ENCODE peak calls at places on chromosomes 6 and 20, in eight cellular contexts. M is Caco-2, O is coronary artery, R is nephron progenitor cell, D is WERI-Rb-1, A is GM12865, U is cardiac muscle cell, P is AG04450. F is an unnamed sample.

GRCh38 chr20:9741996-9742395 is 96.9 kb downstream of the PAK5 start:
- DNase-seq in U (no peak), M (no peak), D (no peak), P (no peak), A (no peak), O (no peak), R (no peak), F (no peak)

GRCh38 chr6:166620478-166621113 is 6.5 kb downstream of the RPS6KA2 start:
- DNase-seq in M (no peak), U (no peak), A (no peak), O (no peak), P (no peak), D (no peak), R (no peak), F (no peak)

GRCh38 chr6:90072961-90073464 is 178.7 kb downstream of the GJA10 start:
- DNase-seq in O (no peak), R (no peak), M (no peak), P (no peak), D (peak), A (no peak), U (no peak), F (no peak)

GRCh38 chr6:163329991-163330390 is 84.5 kb upstream of the QKI start:
- DNase-seq in D (no peak), A (no peak), U (no peak), M (no peak), O (no peak), P (no peak), R (no peak), F (no peak)

GRCh38 chr6:33317418-33317667 is 201 bp downstream of the ZBTB22 start:
- DNase-seq in R (peak), P (no peak), D (no peak), O (no peak), M (no peak), A (no peak), U (no peak), F (no peak)

GRCh38 chr20:63204362-63204761 is 11.6 kb downstream of the YTHDF1 start:
- DNase-seq in U (no peak), P (no peak), O (no peak), D (no peak), R (no peak), A (no peak), M (no peak), F (no peak)

GRCh38 chr20:31767805-31768204 is 28.7 kb downstream of the TPX2 start:
- DNase-seq in P (no peak), R (no peak), A (no peak), O (no peak), M (no peak), D (no peak), U (no peak), F (no peak)

GRCh38 chr20:62772994-62773858 is 23.0 kb upstream of the MRGBP start:
- DNase-seq in U (no peak), A (no peak), O (no peak), R (no peak), D (peak), M (no peak), P (no peak), F (no peak)

GRCh38 chr20:31666258-31667042 is 28.7 kb downstream of the COX4I2 start:
- DNase-seq in M (no peak), A (no peak), O (no peak), D (peak), R (no peak), P (no peak), U (no peak), F (no peak)

GRCh38 chr6:33677153-33677660 is 34.3 kb downstream of the UQCC2 start:
- DNase-seq in A (no peak), M (no peak), U (no peak), O (no peak), R (no peak), P (no peak), D (no peak), F (peak)

GRCh38 chr6:82097676-82098075 is 149.9 kb downstream of the IBTK start:
- DNase-seq in R (no peak), U (no peak), A (no peak), D (no peak), P (no peak), M (peak), O (no peak), F (no peak)

GRCh38 chr20:9909167-9909566 is 70.3 kb upstream of the PAK5 start:
- DNase-seq in O (no peak), M (no peak), P (no peak), A (no peak), U (no peak), D (no peak), R (no peak), F (no peak)

GRCh38 chr6:17758113-17758512 is 51.4 kb upstream of the NUP153 start:
- DNase-seq in R (no peak), O (no peak), U (no peak), A (no peak), M (no peak), P (no peak), D (no peak), F (no peak)

DNA sequence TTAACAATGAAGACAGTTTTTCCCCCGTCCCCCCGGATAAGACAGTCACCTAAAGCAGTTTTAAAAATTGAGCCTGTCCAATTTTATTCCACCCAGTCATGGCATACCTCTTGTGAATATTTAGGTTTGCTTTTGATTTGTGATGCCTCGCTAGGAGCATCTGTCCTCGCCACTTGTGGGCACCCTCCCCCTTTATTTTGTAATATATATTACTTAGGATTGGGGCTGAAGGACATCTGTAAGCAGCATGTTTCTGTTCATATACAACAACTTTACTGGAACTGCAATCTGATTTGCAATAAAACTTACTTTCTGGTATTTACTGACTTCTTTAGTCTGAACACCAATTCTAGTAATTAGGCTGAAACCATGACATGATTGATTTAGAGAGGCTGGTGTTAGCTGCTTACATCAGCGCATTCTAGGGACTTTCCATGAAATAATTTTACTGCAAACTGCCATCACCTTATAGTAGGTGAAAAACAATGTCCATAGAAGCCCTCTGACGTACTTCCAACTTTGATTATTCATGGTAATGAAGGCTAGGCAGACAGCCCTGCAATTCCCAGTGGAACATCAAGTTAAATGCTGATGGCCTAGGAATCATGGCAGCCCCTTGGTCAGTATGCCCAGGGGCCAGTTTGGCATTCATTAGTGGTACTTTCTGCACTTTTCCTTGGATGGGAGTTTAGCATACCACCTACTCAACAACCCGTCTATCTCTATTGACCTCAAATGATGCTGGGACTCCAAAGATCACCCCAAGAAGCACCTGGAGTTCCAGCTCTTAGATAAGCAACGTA is 132.9 kb upstream of the MCHR2 start:
- DNase-seq in M (no peak), R (no peak), D (no peak), P (no peak), O (no peak), A (peak), U (no peak), F (no peak)
- TF ChIP-seq CTCF in M (no peak), R (no peak), D (no peak), P (no peak), O (no peak), A (no peak), U (no peak), F (no peak)

GRCh38 chr20:50230184-50230583 is 39.6 kb downstream of the CEBPB start:
- DNase-seq in M (no peak), U (no peak), D (peak), R (no peak), P (no peak), O (no peak), A (no peak), F (no peak)

GRCh38 chr20:50234288-50234687 is 43.7 kb downstream of the CEBPB start:
- DNase-seq in O (no peak), A (peak), R (no peak), U (no peak), P (no peak), D (no peak), M (no peak), F (no peak)

GRCh38 chr20:50233325-50234212 is 42.9 kb downstream of the CEBPB start:
- DNase-seq in P (no peak), M (no peak), O (no peak), U (no peak), A (no peak), D (no peak), R (no peak), F (no peak)

GRCh38 chr20:50230871-50231270 is 40.2 kb downstream of the CEBPB start:
- DNase-seq in U (no peak), A (no peak), M (no peak), R (no peak), P (no peak), O (no peak), D (no peak), F (no peak)

DNA sequence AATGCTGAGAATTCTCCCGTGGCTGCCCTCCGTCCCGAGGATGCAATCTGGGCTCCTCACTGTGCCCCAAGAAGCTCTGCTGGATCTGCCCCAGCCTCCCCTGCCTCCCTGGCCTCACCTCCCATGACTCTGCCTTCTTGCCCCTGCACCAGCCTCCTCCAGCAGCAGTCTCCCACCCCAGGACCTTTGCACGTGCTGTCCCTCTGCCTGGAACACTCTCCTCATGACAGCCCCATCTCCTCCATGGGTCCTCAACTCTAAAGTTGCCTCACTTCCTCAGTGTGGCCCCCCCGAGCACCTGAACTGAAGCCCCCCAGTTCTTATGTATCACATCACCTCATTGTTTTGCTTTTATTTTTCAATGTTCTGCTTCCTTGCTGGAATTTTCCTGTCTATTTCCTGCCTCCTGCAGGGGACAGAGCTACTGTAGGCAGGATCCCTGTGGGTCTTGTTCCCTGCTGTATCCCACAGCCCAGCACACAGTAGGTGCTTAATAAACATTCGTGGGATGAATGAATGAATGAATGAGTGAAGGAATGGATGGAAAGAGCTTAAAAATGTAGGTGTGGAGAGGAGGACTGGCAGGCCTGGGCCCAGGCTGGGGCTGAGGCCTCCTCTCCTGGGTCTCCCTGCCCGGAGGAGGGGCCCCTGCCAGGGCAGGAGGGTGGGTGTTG is 42.2 kb downstream of the CEBPB start:
- DNase-seq in O (no peak), U (no peak), D (no peak), R (no peak), A (no peak), M (no peak), P (no peak), F (no peak)
- TF ChIP-seq CTCF in O (no peak), U (no peak), D (no peak), R (no peak), A (no peak), M (no peak), P (no peak), F (no peak)

DNA sequence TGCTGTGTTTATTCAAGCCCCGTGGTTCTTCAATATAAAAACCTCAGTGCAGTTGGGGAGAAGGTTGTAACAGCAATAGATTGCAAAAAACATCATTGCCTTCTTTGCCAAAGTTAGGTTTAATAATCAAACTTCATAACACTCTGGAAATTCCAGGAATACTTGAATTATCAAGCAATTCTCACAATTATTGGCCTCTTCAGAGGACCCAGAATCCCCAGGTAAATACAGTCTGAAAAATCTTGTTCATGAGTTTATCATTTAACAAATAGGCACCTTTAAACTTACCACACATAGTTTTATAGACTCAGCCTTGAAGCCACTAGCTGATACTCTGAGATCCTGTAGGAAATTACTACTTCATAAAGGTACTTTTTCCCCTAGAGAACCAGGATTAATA is 213.6 kb downstream of the OGFRL1 start:
- DNase-seq in U (no peak), R (no peak), M (no peak), D (no peak), O (no peak), A (no peak), P (no peak), F (no peak)
- TF ChIP-seq CTCF in U (no peak), R (no peak), M (no peak), D (no peak), O (no peak), A (no peak), P (no peak), F (no peak)

DNA sequence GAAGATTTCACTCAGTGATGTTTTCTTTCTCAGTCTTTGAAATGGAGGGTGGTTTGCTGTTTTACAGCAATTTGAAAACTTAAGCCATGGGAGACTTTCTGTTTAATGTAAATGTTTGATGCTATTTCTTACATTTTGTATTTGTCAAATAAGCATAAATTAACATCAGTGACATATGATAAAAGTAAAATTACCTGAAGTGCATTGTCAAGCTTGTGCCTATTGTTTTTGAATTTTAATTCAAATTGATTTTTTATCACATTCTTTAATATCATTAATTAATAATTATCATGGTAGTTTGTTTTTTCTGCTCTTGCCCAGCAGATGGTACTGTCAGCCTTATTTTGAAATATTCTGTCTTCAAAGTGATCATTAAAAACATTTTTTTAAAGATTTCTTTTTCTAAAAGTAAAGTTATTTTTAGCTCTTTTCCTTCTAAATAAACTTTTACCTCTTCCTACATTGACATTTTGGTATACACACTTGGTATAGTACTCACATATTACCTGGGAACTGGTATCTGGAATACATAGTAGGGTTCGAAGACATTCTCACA is 29.1 kb downstream of the L3MBTL3 start:
- DNase-seq in O (no peak), M (no peak), R (no peak), U (no peak), P (no peak), D (no peak), A (no peak), F (no peak)
- TF ChIP-seq CTCF in O (no peak), M (no peak), R (no peak), U (no peak), P (peak), D (no peak), A (no peak), F (peak)

GRCh38 chr20:50610212-50610718 is 81.1 kb downstream of the RIPOR3 start:
- DNase-seq in R (no peak), O (no peak), D (no peak), M (no peak), P (no peak), A (no peak), U (no peak), F (no peak)
- TF ChIP-seq CTCF in R (no peak), O (no peak), D (no peak), M (peak), P (no peak), A (peak), U (no peak), F (peak)

DNA sequence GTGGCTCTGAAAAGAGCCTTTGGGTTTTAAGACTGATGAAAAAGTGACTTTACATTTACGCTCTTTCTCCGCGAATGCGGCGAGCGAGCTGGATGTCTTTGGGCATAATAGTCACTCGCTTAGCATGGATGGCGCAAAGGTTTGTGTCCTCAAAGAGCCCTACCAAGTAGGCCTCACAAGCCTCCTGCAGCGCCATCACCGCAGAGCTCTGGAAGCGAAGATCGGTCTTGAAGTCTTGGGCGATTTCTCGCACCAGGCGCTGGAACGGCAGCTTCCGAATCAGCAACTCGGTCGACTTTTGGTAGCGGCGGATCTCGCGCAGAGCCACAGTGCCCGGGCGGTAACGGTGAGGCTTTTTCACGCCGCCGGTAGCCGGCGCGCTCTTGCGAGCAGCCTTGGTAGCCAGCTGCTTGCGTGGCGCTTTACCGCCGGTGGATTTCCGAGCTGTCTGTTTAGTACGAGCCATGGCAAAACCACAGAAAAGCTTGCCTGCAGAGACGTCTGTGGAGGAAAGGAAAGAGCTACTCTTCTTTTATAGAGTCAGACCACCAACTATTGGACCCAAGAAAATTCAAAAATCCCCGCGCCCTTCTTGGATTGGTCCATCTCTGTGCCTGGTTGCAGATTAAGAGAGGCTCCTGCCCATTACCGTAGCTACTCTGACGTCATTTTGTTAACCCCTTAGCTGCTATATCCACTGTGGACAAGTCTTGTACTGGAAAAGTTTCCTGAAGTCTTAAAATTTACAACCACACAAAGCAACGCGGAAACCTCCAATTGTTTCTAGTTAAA is 55.4 kb upstream of the HFE start:
- DNase-seq in P (peak), M (peak), R (peak), A (peak), O (peak), D (peak), U (peak), F (peak)
- TF ChIP-seq CTCF in P (peak), M (no peak), R (no peak), A (peak), O (no peak), D (peak), U (peak), F (peak)